ENCODE peak calls at places on chromosomes 7 and 10, in ten cellular contexts. C, D, M, P, Q, T, S, A, V and O are unnamed samples.

GRCh38 chr10:126110434-126110833 is 214.1 kb downstream of the FANK1 start:
- ATAC-seq in D (no peak), T (no peak), V (no peak), P (no peak), Q (no peak), C (no peak), M (peak), A (no peak), S (peak), O (no peak)

GRCh38 chr10:10773109-10773508 is 244.6 kb upstream of the CELF2 start:
- ATAC-seq in Q (no peak), D (no peak), C (no peak), P (no peak), A (no peak), M (no peak), T (no peak), V (no peak), S (no peak), O (no peak)

GRCh38 chr7:99409192-99409572 is 413 bp downstream of the BUD31 start:
- ATAC-seq in D (no peak), C (peak), T (peak), V (no peak), M (no peak), S (no peak), Q (no peak), A (no peak), P (peak), O (no peak)

GRCh38 chr10:13839430-13839986 is 252.7 kb downstream of the PRPF18 start:
- ATAC-seq in V (no peak), Q (no peak), P (no peak), S (peak), M (peak), D (no peak), C (peak), A (no peak), T (no peak), O (peak)

GRCh38 chr7:64951250-64951848 is 39.5 kb downstream of the ZNF117 start:
- ATAC-seq in S (peak), D (peak), C (peak), T (peak), A (no peak), M (peak), V (peak), P (peak), Q (peak), O (no peak)

GRCh38 chr7:37315752-37316711 is 132.6 kb downstream of the ELMO1 start:
- ATAC-seq in Q (no peak), C (no peak), A (no peak), M (peak), T (no peak), V (no peak), D (no peak), P (no peak), S (peak), O (peak)

GRCh38 chr10:97805096-97805879 is 33.5 kb upstream of the SFRP5 start:
- ATAC-seq in A (peak), S (no peak), C (no peak), P (no peak), D (no peak), M (no peak), V (no peak), Q (no peak), T (no peak), O (no peak)

GRCh38 chr7:76423666-76424412 is 911 bp upstream of the ZP3 start:
- ATAC-seq in M (peak), A (peak), C (peak), Q (no peak), D (peak), T (no peak), S (no peak), P (peak), V (no peak), O (no peak)

GRCh38 chr7:32164341-32164996 is 94.3 kb upstream of the PDE1C start:
- ATAC-seq in V (no peak), Q (no peak), D (peak), T (peak), C (peak), A (peak), M (no peak), S (peak), P (peak), O (no peak)

GRCh38 chr10:133109736-133110532 is 22.2 kb downstream of the ADGRA1 start:
- ATAC-seq in P (peak), Q (peak), V (peak), D (peak), C (peak), A (no peak), M (peak), S (peak), T (no peak), O (peak)

GRCh38 chr7:68247566-68247965 is 1250.9 kb downstream of the TYW1 start:
- ATAC-seq in S (no peak), M (no peak), C (no peak), A (no peak), T (no peak), P (no peak), D (no peak), Q (no peak), V (no peak), O (no peak)

GRCh38 chr7:28410628-28411578 is 1.4 kb upstream of the CREB5 start:
- ATAC-seq in M (peak), P (no peak), C (no peak), S (peak), D (no peak), Q (no peak), V (no peak), T (peak), A (peak), O (no peak)

GRCh38 chr7:157653827-157654207 is 317.0 kb downstream of the DNAJB6 start:
- ATAC-seq in T (no peak), Q (no peak), P (no peak), C (no peak), M (no peak), D (no peak), A (no peak), S (no peak), V (no peak), O (no peak)

GRCh38 chr10:47152861-47153349 is 147.1 kb upstream of the GDF10 start:
- ATAC-seq in D (no peak), A (peak), V (no peak), P (no peak), S (no peak), T (peak), C (peak), M (no peak), Q (no peak), O (peak)

GRCh38 chr10:6713716-6714115 is 133.6 kb upstream of the PRKCQ start:
- ATAC-seq in M (no peak), A (peak), V (no peak), D (no peak), C (no peak), T (no peak), P (no peak), S (no peak), Q (no peak), O (no peak)

GRCh38 chr10:93495654-93496321 is 624 bp upstream of the CEP55 start:
- ATAC-seq in S (peak), V (peak), C (peak), A (peak), Q (peak), P (peak), D (peak), M (peak), T (peak), O (peak)
- H3K27ac ChIP-seq in S (peak), V (no peak), C (peak), A (no peak), Q (peak), P (no peak), D (peak), M (peak), T (peak), O (peak)

GRCh38 chr7:130349911-130350782 is 5.5 kb downstream of the CPA5 start:
- ATAC-seq in Q (no peak), P (peak), D (no peak), M (no peak), V (no peak), T (no peak), C (peak), S (no peak), A (peak), O (no peak)
- H3K27ac ChIP-seq in Q (peak), P (no peak), D (no peak), M (peak), V (no peak), T (peak), C (no peak), S (peak), A (no peak), O (peak)

DNA sequence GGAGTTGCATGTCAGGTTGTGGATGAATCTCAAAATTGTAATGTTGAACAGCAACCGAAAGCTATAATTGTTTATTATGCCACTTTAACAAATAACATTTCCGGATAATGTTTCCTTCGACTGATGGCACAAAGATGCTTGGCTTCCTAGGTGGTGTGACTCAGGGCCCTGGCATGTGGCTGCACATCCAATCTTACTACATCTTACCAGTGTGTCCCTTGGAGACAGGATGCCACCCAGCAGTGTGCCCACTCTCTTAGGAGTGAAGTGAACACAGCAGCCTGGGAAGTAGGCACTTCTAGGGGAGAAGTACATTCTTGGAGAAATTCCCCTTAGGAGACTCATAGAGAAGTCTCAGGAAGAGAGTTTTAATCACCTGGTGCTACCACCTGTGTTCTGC is 33.0 kb upstream of the GPR26 start:
- ATAC-seq in T (no peak), S (no peak), M (no peak), V (no peak), D (no peak), P (no peak), C (no peak), Q (no peak), A (no peak), O (no peak)
- H3K27ac ChIP-seq in T (no peak), S (no peak), M (no peak), V (no peak), D (no peak), P (no peak), C (no peak), Q (no peak), A (no peak), O (no peak)

GRCh38 chr7:142869434-142869833 is 14.6 kb downstream of the EPHB6 start:
- ATAC-seq in V (no peak), Q (no peak), S (no peak), P (no peak), C (no peak), A (no peak), D (no peak), M (no peak), T (no peak), O (no peak)
- H3K27ac ChIP-seq in V (no peak), Q (no peak), S (no peak), P (no peak), C (no peak), A (no peak), D (no peak), M (no peak), T (no peak), O (no peak)

GRCh38 chr7:50207682-50208255 is 96.7 kb upstream of the IKZF1 start:
- ATAC-seq in M (peak), S (no peak), C (no peak), V (no peak), D (no peak), A (no peak), Q (no peak), P (no peak), T (no peak), O (no peak)

GRCh38 chr7:50207251-50207564 is 97.3 kb upstream of the IKZF1 start:
- ATAC-seq in C (no peak), M (no peak), D (no peak), V (no peak), T (no peak), Q (no peak), S (no peak), P (no peak), A (no peak), O (no peak)

GRCh38 chr7:50209461-50210161 is 94.9 kb upstream of the IKZF1 start:
- ATAC-seq in S (no peak), C (no peak), D (no peak), P (no peak), M (no peak), Q (no peak), V (no peak), A (no peak), T (peak), O (no peak)

GRCh38 chr7:50206521-50207250 is 97.8 kb upstream of the IKZF1 start:
- ATAC-seq in V (no peak), S (peak), Q (no peak), D (no peak), C (peak), M (peak), A (no peak), T (no peak), P (no peak), O (no peak)

DNA sequence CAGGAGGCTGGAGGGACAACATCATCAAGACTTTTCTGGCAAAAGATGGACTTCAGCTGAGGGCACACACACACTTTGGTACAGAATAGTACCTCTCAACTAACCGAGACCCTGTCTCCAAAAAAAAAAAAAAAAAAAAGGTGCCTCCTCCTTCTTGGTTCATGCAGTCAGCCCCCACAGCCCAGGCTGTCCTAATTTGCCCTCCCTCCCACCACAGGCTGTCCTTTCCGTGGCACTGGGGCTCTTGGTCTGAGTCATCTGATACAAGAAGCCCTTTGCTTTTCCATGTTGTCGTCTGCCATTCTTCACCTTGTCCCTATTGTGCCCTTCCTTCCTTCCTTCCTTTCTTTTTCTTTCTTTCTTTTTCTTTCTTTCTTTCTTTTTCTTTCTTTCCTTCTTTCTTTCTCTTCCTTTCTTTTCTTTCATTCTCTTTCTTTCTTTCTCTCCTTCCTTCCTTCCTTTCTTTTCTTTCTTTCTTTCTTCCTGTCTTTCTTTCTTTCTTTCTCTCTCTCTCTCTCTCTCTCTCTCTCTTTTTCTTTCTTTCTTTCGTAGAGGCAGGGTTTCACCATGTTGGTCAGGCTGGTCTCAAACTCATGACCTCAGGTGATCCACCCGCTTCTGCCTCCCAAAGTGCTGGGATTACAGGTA is 96.1 kb upstream of the IKZF1 start:
- ATAC-seq in V (no peak), S (no peak), M (no peak), P (no peak), D (no peak), C (no peak), Q (no peak), T (no peak), A (no peak), O (no peak)
- H3K27ac ChIP-seq in V (no peak), S (no peak), M (no peak), P (no peak), D (no peak), C (no peak), Q (no peak), T (no peak), A (no peak), O (no peak)

DNA sequence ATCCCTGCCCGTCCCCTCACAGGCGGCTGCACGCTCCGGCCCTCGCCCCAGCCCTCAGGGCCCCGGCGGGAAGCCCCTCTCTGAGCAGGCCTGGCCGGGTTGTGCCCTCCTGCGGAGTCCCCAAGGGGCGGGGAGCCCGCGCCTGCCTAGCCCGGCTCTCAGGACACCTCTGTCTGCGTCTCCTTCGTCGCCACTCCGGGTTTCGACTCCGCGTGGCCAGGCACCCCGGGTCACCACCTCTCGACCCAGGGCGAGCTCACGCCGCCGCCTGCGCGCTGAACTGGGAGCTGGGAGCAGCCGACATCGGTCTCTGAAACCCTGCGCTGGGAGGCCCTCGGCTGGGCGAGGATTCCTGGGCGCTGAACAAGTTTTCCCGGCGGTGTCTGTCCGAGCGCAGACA is 6.2 kb upstream of the OGDHL start:
- ATAC-seq in Q (no peak), A (peak), C (no peak), V (no peak), D (no peak), P (peak), T (no peak), M (no peak), S (no peak), O (no peak)
- H3K27ac ChIP-seq in Q (no peak), A (no peak), C (no peak), V (no peak), D (no peak), P (no peak), T (no peak), M (no peak), S (no peak), O (no peak)